ENCODE peak calls at places on chromosomes 11 and 22, in nine cellular contexts. C is A549, V is heart left ventricle, Q is uterus, S is ovary, O is osteoblast, I is body of pancreas, D is PC-3, U is left lung. Z is an unnamed sample.

GRCh38 chr22:21690401-21690801 is 24.6 kb downstream of the PPIL2 start:
- DNase-seq in Q (no peak), I (no peak), V (no peak), U (no peak), D (no peak), O (peak; percentile 61), S (no peak), C (no peak), Z (no peak)

GRCh38 chr11:90113541-90113940 is 20.9 kb upstream of the NAALAD2 start:
- DNase-seq in V (no peak), U (no peak), C (no peak), D (peak; percentile 48), S (no peak), O (no peak), I (no peak), Q (no peak), Z (no peak)

GRCh38 chr11:38824573-38824972 is 2226.5 kb upstream of the RAG2 start:
- DNase-seq in S (no peak), V (no peak), U (no peak), Q (no peak), I (no peak), D (peak; percentile 54), O (no peak), C (peak; percentile 16), Z (no peak)

GRCh38 chr22:27574651-27575050 is 226.9 kb downstream of the MN1 start:
- DNase-seq in D (no peak), C (no peak), O (no peak), Q (no peak), S (no peak), U (no peak), I (no peak), V (no peak), Z (no peak)

GRCh38 chr11:22558638-22559037 is 67.0 kb downstream of the FANCF start:
- DNase-seq in S (no peak), Q (no peak), C (no peak), O (no peak), U (no peak), I (no peak), V (no peak), D (no peak), Z (no peak)

GRCh38 chr11:102111787-102112653 is 1.8 kb downstream of the YAP1 start:
- DNase-seq in U (no peak), I (peak; percentile 47), S (peak; percentile 63), C (peak; percentile 89), O (peak; percentile 92), V (peak; percentile 26), D (peak; percentile 98), Q (peak; percentile 49), Z (peak; percentile 64)

GRCh38 chr11:108906329-108906728 is 241.5 kb downstream of the DDX10 start:
- DNase-seq in S (no peak), D (peak; percentile 87), Q (no peak), O (peak; percentile 31), U (no peak), V (no peak), I (no peak), C (peak; percentile 47), Z (no peak)

GRCh38 chr11:106101797-106102196 is 24.3 kb downstream of the AASDHPPT start:
- DNase-seq in S (no peak), O (no peak), U (no peak), Q (no peak), V (no peak), C (peak; percentile 4), D (no peak), I (no peak), Z (no peak)

GRCh38 chr22:21700822-21701221 is 34.8 kb downstream of the YPEL1 start:
- DNase-seq in O (no peak), I (no peak), S (no peak), Q (no peak), U (no peak), C (no peak), D (no peak), V (no peak), Z (no peak)

GRCh38 chr11:113373306-113373705 is 14.3 kb upstream of the ANKK1 start:
- DNase-seq in Q (no peak), U (no peak), V (no peak), C (no peak), I (no peak), D (peak; percentile 74), S (no peak), O (peak; percentile 93), Z (no peak)

GRCh38 chr22:29744902-29745301 is 21.9 kb downstream of the ZMAT5 start:
- DNase-seq in V (no peak), C (no peak), S (no peak), D (no peak), Q (no peak), I (no peak), U (no peak), O (peak; percentile 91), Z (peak; percentile 95)

GRCh38 chr11:119295178-119295577 is 21.8 kb downstream of the MCAM start:
- DNase-seq in O (no peak), I (no peak), D (peak; percentile 69), S (no peak), C (peak; percentile 13), U (no peak), V (no peak), Q (no peak), Z (no peak)

GRCh38 chr11:111047376-111047775 is 198.1 kb upstream of the POU2AF2 start:
- DNase-seq in C (no peak), D (no peak), I (no peak), O (no peak), S (no peak), Q (no peak), V (no peak), U (no peak), Z (no peak)

GRCh38 chr11:23563591-23563990 is 703.3 kb upstream of the CCDC179 start:
- DNase-seq in C (no peak), O (no peak), D (no peak), Q (no peak), S (no peak), V (no peak), U (no peak), I (no peak), Z (no peak)
- H3K4me1 ChIP-seq in C (no peaks in the 10 kb centered on the region), O (no peaks in the 10 kb centered on the region), D (no peaks in the 10 kb centered on the region), Q (no peaks in the 10 kb centered on the region), S (no peaks in the 10 kb centered on the region), V (no peaks in the 10 kb centered on the region), U (no peaks in the 10 kb centered on the region), I (no peaks in the 10 kb centered on the region), Z (no peaks in the 10 kb centered on the region)

GRCh38 chr22:42076764-42077485 is 2.6 kb upstream of the SMDT1 start:
- DNase-seq in C (no peak), D (no peak), S (no peak), U (no peak), I (no peak), O (peak; percentile 57), Q (no peak), V (no peak), Z (no peak)

GRCh38 chr22:42078469-42079318 is 806 bp upstream of the SMDT1 start:
- DNase-seq in C (no peak), O (peak; percentile 76), S (no peak), I (peak; percentile 23), D (no peak), Q (no peak), U (no peak), V (no peak), Z (peak; percentile 44)

GRCh38 chr22:42080287-42080686 is 787 bp downstream of the SMDT1 start:
- DNase-seq in C (peak; percentile 5), O (peak; percentile 68), Q (no peak), V (no peak), U (peak; percentile 65), D (peak; percentile 8), S (peak; percentile 34), I (peak; percentile 47), Z (no peak)

GRCh38 chr22:42077486-42078125 is 1.9 kb upstream of the SMDT1 start:
- DNase-seq in O (peak; percentile 69), U (no peak), V (no peak), D (no peak), Q (no peak), C (no peak), S (no peak), I (peak; percentile 14), Z (no peak)

DNA sequence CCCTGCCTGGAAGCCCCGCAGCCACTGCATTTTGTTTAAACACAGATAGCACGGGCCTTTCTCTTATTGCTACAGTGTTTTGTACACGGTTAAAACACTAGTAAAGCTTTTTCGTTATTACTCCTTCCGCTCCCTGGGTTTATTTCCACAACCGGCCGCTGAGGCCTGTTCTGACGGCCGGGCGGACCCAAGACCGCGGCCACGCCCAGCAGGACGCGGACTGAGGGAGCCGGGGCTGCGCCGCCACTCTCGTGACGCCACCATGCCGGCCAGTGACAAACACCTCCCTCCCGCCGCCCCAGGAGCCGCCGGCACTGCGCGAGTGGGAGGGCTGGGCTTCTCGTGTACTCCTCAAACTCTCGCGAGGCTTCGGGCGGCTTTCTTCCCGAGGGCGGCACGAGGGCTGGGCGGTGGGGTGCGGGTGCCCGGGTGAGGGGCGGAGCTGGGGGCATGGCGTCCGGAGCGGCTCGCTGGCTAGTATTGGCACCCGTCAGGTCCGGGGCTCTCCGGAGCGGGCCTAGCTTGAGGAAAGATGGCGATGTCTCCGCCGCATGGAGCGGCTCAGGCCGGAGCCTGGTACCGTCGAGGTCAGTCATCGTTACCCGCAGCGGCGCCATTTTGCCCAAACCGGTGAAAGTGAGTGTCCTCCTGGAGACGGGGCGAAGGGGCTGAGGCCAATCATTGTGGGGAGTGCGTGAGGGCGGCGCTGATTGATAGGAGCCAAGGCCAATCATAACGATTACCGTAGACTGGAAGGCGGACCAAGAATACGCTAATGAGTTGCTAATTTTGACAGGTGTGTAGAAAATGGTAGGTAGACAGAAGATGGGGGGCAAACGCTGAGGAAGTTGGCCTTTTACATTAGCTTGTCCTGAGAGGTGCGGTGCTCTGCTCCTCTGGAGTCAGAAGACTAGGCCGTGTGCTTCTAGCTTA is at the start of gene SMDT1:
- DNase-seq in O (peak; percentile 100), Q (peak; percentile 98), C (peak; percentile 97), S (peak; percentile 99), D (peak; percentile 95), I (peak; percentile 99), U (peak; percentile 100), V (peak; percentile 100), Z (peak; percentile 99)
- H3K4me1 ChIP-seq in O (peaks cover 18% of the 10 kb centered on the region), Q (peaks cover 11% of the 10 kb centered on the region), C (peaks cover 3% of the 10 kb centered on the region), S (peaks cover 3% of the 10 kb centered on the region), D (peaks cover 10% of the 10 kb centered on the region), I (peaks cover 53% of the 10 kb centered on the region), U (peaks cover 22% of the 10 kb centered on the region), V (peaks cover 47% of the 10 kb centered on the region), Z (peaks cover 30% of the 10 kb centered on the region)

GRCh38 chr11:65310215-65310614 is 4.5 kb upstream of the CDC42EP2 start:
- DNase-seq in V (peak; percentile 76), I (no peak), U (peak; percentile 80), O (peak; percentile 68), C (no peak), D (no peak), Q (no peak), S (no peak), Z (no peak)
- H3K4me1 ChIP-seq in V (peaks cover 59% of the 10 kb centered on the region), I (peaks cover 42% of the 10 kb centered on the region), U (peaks cover 19% of the 10 kb centered on the region), O (peaks cover 35% of the 10 kb centered on the region), C (peaks cover 62% of the 10 kb centered on the region), D (peaks cover 23% of the 10 kb centered on the region), Q (no peaks in the 10 kb centered on the region), S (peaks cover 10% of the 10 kb centered on the region), Z (peaks cover 17% of the 10 kb centered on the region)

DNA sequence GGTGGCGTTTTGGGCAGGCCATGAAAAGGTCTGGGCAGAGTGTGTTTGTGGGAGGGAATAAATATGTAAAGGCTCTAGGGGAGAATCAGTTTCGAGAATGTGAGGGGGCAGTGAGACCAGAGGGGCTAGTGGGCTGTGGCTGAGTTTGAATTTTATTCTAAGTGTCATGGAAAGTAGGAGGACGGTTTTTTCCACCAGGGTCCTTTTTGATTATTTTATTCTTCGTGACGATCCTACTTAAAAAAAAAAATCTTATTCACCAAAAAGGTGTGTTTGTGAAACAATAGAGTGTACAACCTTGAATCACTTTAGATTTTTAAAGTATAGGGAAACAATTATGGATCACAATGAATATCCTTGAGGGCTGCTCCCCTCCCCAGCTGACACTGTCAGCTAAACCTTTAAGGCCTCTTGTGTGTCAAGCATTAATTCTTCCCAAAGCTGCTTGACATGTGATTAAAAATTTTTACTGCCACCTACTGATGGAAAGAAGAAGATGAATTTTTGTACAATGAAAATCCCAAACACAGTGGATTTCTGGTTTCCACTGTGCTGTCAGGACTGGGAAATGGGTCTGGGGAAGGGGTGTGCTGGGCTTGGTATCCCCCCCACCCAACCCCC is 107.5 kb upstream of the OR4B1 start:
- DNase-seq in D (peak; percentile 69), V (no peak), O (no peak), Q (no peak), I (no peak), U (no peak), S (no peak), C (peak; percentile 65), Z (no peak)
- H3K4me1 ChIP-seq in D (peaks cover 24% of the 10 kb centered on the region), V (peaks cover 62% of the 10 kb centered on the region), O (peaks cover 31% of the 10 kb centered on the region), Q (peaks cover 3% of the 10 kb centered on the region), I (peaks cover 24% of the 10 kb centered on the region), U (peaks cover 8% of the 10 kb centered on the region), S (no peaks in the 10 kb centered on the region), C (peaks cover 74% of the 10 kb centered on the region), Z (peaks cover 17% of the 10 kb centered on the region)

Z was measured in gastrocnemius medialis.